ENCODE peak calls at places on chromosomes 6 and 20, in nine cellular contexts. One of them, this sample, is unnamed.
A peak's percentile ranks its signal among the peaks of the same experiment; 100 is the strongest.

GRCh38 chr6:161353208-161353613 is 79.3 kb upstream of the AGPAT4 start:
- DNase-seq in stomach: no peak
- DNase-seq in SK-N-SH: peak; percentile 52
- DNase-seq in HCT116: peak; percentile 52
- DNase-seq in HL-60: no peak
- DNase-seq in suprapubic skin: no peak
- DNase-seq in HepG2: peak; percentile 46
- DNase-seq in K562: peak; percentile 54
- DNase-seq in endothelial cell of umbilical vein: no peak
- DNase-seq in this sample: no peak

GRCh38 chr20:58740356-58741308 is 48.0 kb downstream of the NPEPL1 start:
- DNase-seq in stomach: no peak
- DNase-seq in SK-N-SH: no peak
- DNase-seq in HCT116: no peak
- DNase-seq in HL-60: no peak
- DNase-seq in suprapubic skin: no peak
- DNase-seq in HepG2: no peak
- DNase-seq in K562: no peak
- DNase-seq in endothelial cell of umbilical vein: no peak
- DNase-seq in this sample: peak; percentile 86

GRCh38 chr6:87575423-87575822 is 14.4 kb downstream of the RARS2 start:
- DNase-seq in stomach: no peak
- DNase-seq in SK-N-SH: no peak
- DNase-seq in HCT116: no peak
- DNase-seq in HL-60: no peak
- DNase-seq in suprapubic skin: no peak
- DNase-seq in HepG2: no peak
- DNase-seq in K562: no peak
- DNase-seq in endothelial cell of umbilical vein: no peak
- DNase-seq in this sample: no peak

GRCh38 chr20:33568378-33569289 is 78.7 kb downstream of the CBFA2T2 start:
- DNase-seq in stomach: no peak
- DNase-seq in SK-N-SH: peak; percentile 75
- DNase-seq in HCT116: no peak
- DNase-seq in HL-60: no peak
- DNase-seq in suprapubic skin: no peak
- DNase-seq in HepG2: peak; percentile 30
- DNase-seq in K562: no peak
- DNase-seq in endothelial cell of umbilical vein: no peak
- DNase-seq in this sample: no peak

GRCh38 chr6:136059308-136059707 is 190.8 kb downstream of the MTFR2 start:
- DNase-seq in stomach: no peak
- DNase-seq in SK-N-SH: no peak
- DNase-seq in HCT116: no peak
- DNase-seq in HL-60: no peak
- DNase-seq in suprapubic skin: no peak
- DNase-seq in HepG2: no peak
- DNase-seq in K562: no peak
- DNase-seq in endothelial cell of umbilical vein: no peak
- DNase-seq in this sample: no peak

GRCh38 chr20:55437778-55438417 is 567.4 kb downstream of the CBLN4 start:
- DNase-seq in stomach: no peak
- DNase-seq in SK-N-SH: peak; percentile 41
- DNase-seq in HCT116: no peak
- DNase-seq in HL-60: no peak
- DNase-seq in suprapubic skin: no peak
- DNase-seq in HepG2: no peak
- DNase-seq in K562: no peak
- DNase-seq in endothelial cell of umbilical vein: no peak
- DNase-seq in this sample: no peak

GRCh38 chr20:35264755-35265154 is 13.2 kb downstream of the MMP24OS start:
- DNase-seq in stomach: no peak
- DNase-seq in SK-N-SH: no peak
- DNase-seq in HCT116: no peak
- DNase-seq in HL-60: peak; percentile 23
- DNase-seq in suprapubic skin: no peak
- DNase-seq in HepG2: peak; percentile 74
- DNase-seq in K562: no peak
- DNase-seq in endothelial cell of umbilical vein: peak; percentile 44
- DNase-seq in this sample: no peak

GRCh38 chr6:107539409-107539808 is 49.5 kb downstream of the SOBP start:
- DNase-seq in stomach: no peak
- DNase-seq in SK-N-SH: peak; percentile 44
- DNase-seq in HCT116: no peak
- DNase-seq in HL-60: no peak
- DNase-seq in suprapubic skin: no peak
- DNase-seq in HepG2: peak; percentile 96
- DNase-seq in K562: no peak
- DNase-seq in endothelial cell of umbilical vein: no peak
- DNase-seq in this sample: peak; percentile 14

GRCh38 chr20:59561614-59562277 is 42.6 kb upstream of the PHACTR3 start:
- DNase-seq in stomach: no peak
- DNase-seq in SK-N-SH: no peak
- DNase-seq in HCT116: no peak
- DNase-seq in HL-60: no peak
- DNase-seq in suprapubic skin: no peak
- DNase-seq in HepG2: no peak
- DNase-seq in K562: no peak
- DNase-seq in endothelial cell of umbilical vein: no peak
- DNase-seq in this sample: peak; percentile 64

GRCh38 chr6:90175627-90176538 is 120.8 kb downstream of the BACH2 start:
- DNase-seq in stomach: no peak
- DNase-seq in SK-N-SH: no peak
- DNase-seq in HCT116: no peak
- DNase-seq in HL-60: no peak
- DNase-seq in suprapubic skin: no peak
- DNase-seq in HepG2: no peak
- DNase-seq in K562: no peak
- DNase-seq in endothelial cell of umbilical vein: no peak
- DNase-seq in this sample: no peak

GRCh38 chr20:833121-833449 is 430 bp upstream of the FAM110A start:
- DNase-seq in stomach: no peak
- DNase-seq in SK-N-SH: no peak
- DNase-seq in HCT116: no peak
- DNase-seq in HL-60: no peak
- DNase-seq in suprapubic skin: no peak
- DNase-seq in HepG2: no peak
- DNase-seq in K562: no peak
- DNase-seq in endothelial cell of umbilical vein: no peak
- DNase-seq in this sample: no peak

GRCh38 chr6:153563001-153563400 is 431.9 kb upstream of the RGS17 start:
- DNase-seq in stomach: no peak
- DNase-seq in SK-N-SH: no peak
- DNase-seq in HCT116: peak; percentile 8
- DNase-seq in HL-60: no peak
- DNase-seq in suprapubic skin: no peak
- DNase-seq in HepG2: peak; percentile 4
- DNase-seq in K562: no peak
- DNase-seq in endothelial cell of umbilical vein: no peak
- DNase-seq in this sample: no peak

GRCh38 chr6:42555477-42556457 is 8.1 kb upstream of the UBR2 start:
- DNase-seq in stomach: no peak
- DNase-seq in SK-N-SH: no peak
- DNase-seq in HCT116: peak; percentile 33
- DNase-seq in HL-60: no peak
- DNase-seq in suprapubic skin: no peak
- DNase-seq in HepG2: peak; percentile 39
- DNase-seq in K562: no peak
- DNase-seq in endothelial cell of umbilical vein: no peak
- DNase-seq in this sample: no peak

GRCh38 chr20:58891686-58892125 is 39.2 kb downstream of the GNAS start:
- DNase-seq in stomach: peak; percentile 37
- DNase-seq in SK-N-SH: peak; percentile 82
- DNase-seq in HCT116: no peak
- DNase-seq in HL-60: no peak
- DNase-seq in suprapubic skin: no peak
- DNase-seq in HepG2: no peak
- DNase-seq in K562: peak; percentile 81
- DNase-seq in endothelial cell of umbilical vein: no peak
- DNase-seq in this sample: no peak

GRCh38 chr20:46945465-46945864 is 50.8 kb downstream of the EYA2 start:
- DNase-seq in stomach: no peak
- DNase-seq in SK-N-SH: no peak
- DNase-seq in HCT116: no peak
- DNase-seq in HL-60: no peak
- DNase-seq in suprapubic skin: no peak
- DNase-seq in HepG2: no peak
- DNase-seq in K562: no peak
- DNase-seq in endothelial cell of umbilical vein: no peak
- DNase-seq in this sample: no peak

GRCh38 chr20:47343007-47343472 is 13.5 kb downstream of the ZMYND8 start:
- DNase-seq in stomach: no peak
- DNase-seq in SK-N-SH: no peak
- DNase-seq in HCT116: no peak
- DNase-seq in HL-60: no peak
- DNase-seq in suprapubic skin: no peak
- DNase-seq in HepG2: no peak
- DNase-seq in K562: no peak
- DNase-seq in endothelial cell of umbilical vein: no peak
- DNase-seq in this sample: no peak

GRCh38 chr6:153727910-153728309 is 311.1 kb upstream of the OPRM1 start:
- DNase-seq in stomach: no peak
- DNase-seq in SK-N-SH: no peak
- DNase-seq in HCT116: no peak
- DNase-seq in HL-60: no peak
- DNase-seq in suprapubic skin: no peak
- DNase-seq in HepG2: no peak
- DNase-seq in K562: no peak
- DNase-seq in endothelial cell of umbilical vein: no peak
- DNase-seq in this sample: no peak

GRCh38 chr6:89567635-89568390 is 70.7 kb downstream of the LYRM2 start:
- DNase-seq in stomach: no peak
- DNase-seq in SK-N-SH: no peak
- DNase-seq in HCT116: no peak
- DNase-seq in HL-60: no peak
- DNase-seq in suprapubic skin: no peak
- DNase-seq in HepG2: peak; percentile 79
- DNase-seq in K562: no peak
- DNase-seq in endothelial cell of umbilical vein: no peak
- DNase-seq in this sample: no peak

GRCh38 chr6:151341481-151342195 is 49.7 kb downstream of the ZBTB2 start:
- DNase-seq in stomach: no peak
- DNase-seq in SK-N-SH: no peak
- DNase-seq in HCT116: no peak
- DNase-seq in HL-60: no peak
- DNase-seq in suprapubic skin: no peak
- DNase-seq in HepG2: no peak
- DNase-seq in K562: no peak
- DNase-seq in endothelial cell of umbilical vein: no peak
- DNase-seq in this sample: no peak

GRCh38 chr6:71383891-71384489 is 95.4 kb downstream of the OGFRL1 start:
- DNase-seq in stomach: no peak
- DNase-seq in SK-N-SH: peak; percentile 15
- DNase-seq in HCT116: peak; percentile 22
- DNase-seq in HL-60: no peak
- DNase-seq in suprapubic skin: no peak
- DNase-seq in HepG2: peak; percentile 15
- DNase-seq in K562: peak; percentile 11
- DNase-seq in endothelial cell of umbilical vein: peak; percentile 84
- DNase-seq in this sample: no peak

GRCh38 chr6:73227606-73228255 is 2.4 kb upstream of the KHDC1L start:
- DNase-seq in stomach: no peak
- DNase-seq in SK-N-SH: no peak
- DNase-seq in HCT116: no peak
- DNase-seq in HL-60: no peak
- DNase-seq in suprapubic skin: no peak
- DNase-seq in HepG2: no peak
- DNase-seq in K562: no peak
- DNase-seq in endothelial cell of umbilical vein: no peak
- DNase-seq in this sample: no peak

GRCh38 chr20:16240355-16240754 is 332.9 kb downstream of the KIF16B start:
- DNase-seq in stomach: no peak
- DNase-seq in SK-N-SH: no peak
- DNase-seq in HCT116: no peak
- DNase-seq in HL-60: no peak
- DNase-seq in suprapubic skin: no peak
- DNase-seq in HepG2: no peak
- DNase-seq in K562: no peak
- DNase-seq in endothelial cell of umbilical vein: no peak
- DNase-seq in this sample: no peak
- TF ChIP-seq POLR2AphosphoS5 in stomach: no peak
- TF ChIP-seq POLR2AphosphoS5 in SK-N-SH: no peak
- TF ChIP-seq POLR2AphosphoS5 in HCT116: no peak
- TF ChIP-seq POLR2AphosphoS5 in HL-60: no peak
- TF ChIP-seq POLR2AphosphoS5 in suprapubic skin: no peak
- TF ChIP-seq POLR2AphosphoS5 in HepG2: no peak
- TF ChIP-seq POLR2AphosphoS5 in K562: no peak
- TF ChIP-seq POLR2AphosphoS5 in endothelial cell of umbilical vein: no peak
- TF ChIP-seq POLR2AphosphoS5 in this sample: no peak

DNA sequence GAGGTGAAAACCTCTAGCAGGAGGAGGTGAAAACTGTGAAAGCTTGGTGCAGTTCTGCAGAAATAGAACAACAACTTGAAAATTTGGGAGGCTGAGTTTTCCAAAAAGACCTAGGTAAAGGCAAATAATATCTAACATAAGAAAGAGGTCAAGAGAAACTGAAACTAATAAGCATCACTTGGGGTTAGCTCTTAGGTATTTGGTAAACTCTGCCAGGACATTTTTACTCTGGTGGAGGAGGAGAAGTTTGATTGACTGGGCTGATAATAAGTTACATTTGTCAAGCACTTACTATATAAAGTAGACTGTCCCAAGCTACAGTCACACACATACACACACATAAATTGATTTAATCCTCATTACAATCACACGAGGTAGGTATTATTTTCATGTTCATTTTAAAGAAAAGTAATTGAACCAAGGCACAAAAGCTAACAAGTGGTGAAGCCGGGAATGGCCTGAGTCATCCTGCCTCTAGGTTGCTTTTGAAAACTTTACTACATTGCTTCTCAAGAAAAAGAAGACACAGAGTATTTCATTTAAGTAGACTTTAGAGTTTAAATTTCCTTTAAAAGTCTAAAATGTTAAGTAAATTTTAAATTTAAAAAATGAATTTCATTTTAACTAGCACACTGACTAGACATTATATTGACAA is 275.5 kb downstream of the PTPRK start:
- DNase-seq in stomach: no peak
- DNase-seq in SK-N-SH: no peak
- DNase-seq in HCT116: no peak
- DNase-seq in HL-60: no peak
- DNase-seq in suprapubic skin: no peak
- DNase-seq in HepG2: no peak
- DNase-seq in K562: no peak
- DNase-seq in endothelial cell of umbilical vein: no peak
- DNase-seq in this sample: no peak
- H3K27ac ChIP-seq in stomach: no peak overlapping the region
- H3K27ac ChIP-seq in SK-N-SH: no peak overlapping the region
- H3K27ac ChIP-seq in HCT116: no peak overlapping the region
- H3K27ac ChIP-seq in HL-60: no peak overlapping the region
- H3K27ac ChIP-seq in suprapubic skin: no peak overlapping the region
- H3K27ac ChIP-seq in HepG2: no peak overlapping the region
- H3K27ac ChIP-seq in K562: no peak overlapping the region
- H3K27ac ChIP-seq in endothelial cell of umbilical vein: no peak overlapping the region
- H3K27ac ChIP-seq in this sample: no peak overlapping the region

GRCh38 chr6:118896339-118897136 is 2.6 kb downstream of the ASF1A start:
- DNase-seq in stomach: no peak
- DNase-seq in SK-N-SH: peak; percentile 31
- DNase-seq in HCT116: peak; percentile 69
- DNase-seq in HL-60: peak; percentile 28
- DNase-seq in suprapubic skin: no peak
- DNase-seq in HepG2: peak; percentile 78
- DNase-seq in K562: peak; percentile 38
- DNase-seq in endothelial cell of umbilical vein: peak; percentile 76
- DNase-seq in this sample: no peak
- TF ChIP-seq POLR2AphosphoS5 in stomach: no peak
- TF ChIP-seq POLR2AphosphoS5 in SK-N-SH: no peak
- TF ChIP-seq POLR2AphosphoS5 in HCT116: no peak
- TF ChIP-seq POLR2AphosphoS5 in HL-60: no peak
- TF ChIP-seq POLR2AphosphoS5 in suprapubic skin: no peak
- TF ChIP-seq POLR2AphosphoS5 in HepG2: no peak
- TF ChIP-seq POLR2AphosphoS5 in K562: no peak
- TF ChIP-seq POLR2AphosphoS5 in endothelial cell of umbilical vein: no peak
- TF ChIP-seq POLR2AphosphoS5 in this sample: no peak

GRCh38 chr6:159983641-159984080 is 14.8 kb downstream of the IGF2R start:
- DNase-seq in stomach: no peak
- DNase-seq in SK-N-SH: no peak
- DNase-seq in HCT116: no peak
- DNase-seq in HL-60: peak; percentile 87
- DNase-seq in suprapubic skin: no peak
- DNase-seq in HepG2: no peak
- DNase-seq in K562: no peak
- DNase-seq in endothelial cell of umbilical vein: no peak
- DNase-seq in this sample: no peak
- H3K27ac ChIP-seq in stomach: no peak overlapping the region
- H3K27ac ChIP-seq in SK-N-SH: no peak overlapping the region
- H3K27ac ChIP-seq in HCT116: no peak overlapping the region
- H3K27ac ChIP-seq in HL-60: peak overlapping the region; percentile 83
- H3K27ac ChIP-seq in suprapubic skin: no peak overlapping the region
- H3K27ac ChIP-seq in HepG2: no peak overlapping the region
- H3K27ac ChIP-seq in K562: peak overlapping the region; percentile 46
- H3K27ac ChIP-seq in endothelial cell of umbilical vein: no peak overlapping the region
- H3K27ac ChIP-seq in this sample: peak overlapping the region; percentile 7